ENCODE peak calls at places on chromosomes 12 and 14, in five cellular contexts. T is pancreas, S is right atrium auricular region, X is tibial artery, O is left ventricle myocardium inferior. L is an unnamed sample.

GRCh38 chr14:88421286-88421685 is 35.8 kb downstream of the SPATA7 start:
- DNase-seq in O (no peak), X (no peak), S (no peak), T (no peak), L (no peak)

GRCh38 chr12:64608901-64609542 is 1.3 kb upstream of the RASSF3 start:
- DNase-seq in S (peak; percentile 63), O (no peak), X (no peak), T (peak; percentile 14), L (no peak)

GRCh38 chr12:122893208-122894151 is 2.4 kb downstream of the VPS37B start:
- DNase-seq in X (no peak), S (no peak), T (no peak), O (no peak), L (peak; percentile 68)

GRCh38 chr14:97757491-97757890 is 960.3 kb downstream of the VRK1 start:
- DNase-seq in X (no peak), S (no peak), O (no peak), T (no peak), L (no peak)

GRCh38 chr12:57850924-57851323 is 4.4 kb upstream of the CTDSP2 start:
- DNase-seq in T (no peak), S (no peak), X (no peak), O (no peak), L (no peak)

GRCh38 chr14:68285421-68286179 is 466.0 kb downstream of the RAD51B start:
- DNase-seq in X (no peak), S (no peak), T (no peak), O (no peak), L (peak; percentile 44)

GRCh38 chr14:58167057-58167456 is 15.0 kb upstream of the ARMH4 start:
- DNase-seq in S (no peak), T (no peak), X (no peak), O (no peak), L (no peak)

GRCh38 chr14:36605506-36605857 is 23.1 kb upstream of the NKX2-8 start:
- DNase-seq in S (no peak), T (no peak), X (no peak), O (no peak), L (no peak)

GRCh38 chr12:64522316-64522715 is 70.4 kb downstream of the TBK1 start:
- DNase-seq in S (no peak), O (no peak), X (no peak), T (no peak), L (no peak)

GRCh38 chr12:125412506-125412905 is 347.3 kb downstream of the AACS start:
- DNase-seq in O (no peak), X (no peak), S (no peak), T (no peak), L (no peak)

GRCh38 chr14:70822706-70823185 is 13.4 kb upstream of the MAP3K9 start:
- DNase-seq in T (no peak), X (no peak), S (no peak), O (peak; percentile 43), L (peak; percentile 56)

GRCh38 chr14:27845241-27845850 is 921.2 kb upstream of the FOXG1 start:
- DNase-seq in T (no peak), X (no peak), O (no peak), S (no peak), L (peak; percentile 31)

GRCh38 chr14:38256358-38256840 is 506 bp upstream of the CLEC14A start:
- DNase-seq in O (no peak), T (no peak), X (no peak), S (peak; percentile 87), L (no peak)

GRCh38 chr14:38254565-38255407 is 1.1 kb downstream of the CLEC14A start:
- DNase-seq in X (no peak), S (no peak), O (peak; percentile 16), T (no peak), L (no peak)

GRCh38 chr14:38255408-38255672 is 553 bp downstream of the CLEC14A start:
- DNase-seq in T (peak; percentile 11), X (no peak), O (peak; percentile 28), S (no peak), L (peak; percentile 51)

GRCh38 chr14:38257500-38257899 is 1.6 kb upstream of the CLEC14A start:
- DNase-seq in O (no peak), X (no peak), T (no peak), S (no peak), L (no peak)

GRCh38 chr14:38255673-38256357 is at the start of gene CLEC14A:
- DNase-seq in X (peak; percentile 71), T (peak; percentile 12), S (no peak), O (peak; percentile 84), L (peak; percentile 64)
- H3K27me3 ChIP-seq in X (no peaks in the 10 kb centered on the region), T (no peaks in the 10 kb centered on the region), S (no peaks in the 10 kb centered on the region), O (peaks cover 33% of the 10 kb centered on the region), L (peaks cover 12% of the 10 kb centered on the region)

GRCh38 chr12:54054442-54055332 is 1.1 kb downstream of the HOXC4 start:
- DNase-seq in O (no peak), T (no peak), X (no peak), S (no peak), L (no peak)
- H3K27me3 ChIP-seq in O (peaks cover 98% of the 10 kb centered on the region), T (no peaks in the 10 kb centered on the region), X (no peaks in the 10 kb centered on the region), S (peaks cover 7% of the 10 kb centered on the region), L (peaks cover 81% of the 10 kb centered on the region)

GRCh38 chr12:126847005-126847629 is 1419.9 kb upstream of the TMEM132C start:
- DNase-seq in T (no peak), S (no peak), X (no peak), O (no peak), L (no peak)
- H3K27me3 ChIP-seq in T (no peaks in the 10 kb centered on the region), S (no peaks in the 10 kb centered on the region), X (no peaks in the 10 kb centered on the region), O (no peaks in the 10 kb centered on the region), L (no peaks in the 10 kb centered on the region)

GRCh38 chr12:104426926-104427546 is 29.7 kb upstream of the CHST11 start:
- DNase-seq in S (no peak), T (no peak), X (no peak), O (no peak), L (no peak)
- H3K27me3 ChIP-seq in S (no peaks in the 10 kb centered on the region), T (no peaks in the 10 kb centered on the region), X (no peaks in the 10 kb centered on the region), O (no peaks in the 10 kb centered on the region), L (no peaks in the 10 kb centered on the region)

DNA sequence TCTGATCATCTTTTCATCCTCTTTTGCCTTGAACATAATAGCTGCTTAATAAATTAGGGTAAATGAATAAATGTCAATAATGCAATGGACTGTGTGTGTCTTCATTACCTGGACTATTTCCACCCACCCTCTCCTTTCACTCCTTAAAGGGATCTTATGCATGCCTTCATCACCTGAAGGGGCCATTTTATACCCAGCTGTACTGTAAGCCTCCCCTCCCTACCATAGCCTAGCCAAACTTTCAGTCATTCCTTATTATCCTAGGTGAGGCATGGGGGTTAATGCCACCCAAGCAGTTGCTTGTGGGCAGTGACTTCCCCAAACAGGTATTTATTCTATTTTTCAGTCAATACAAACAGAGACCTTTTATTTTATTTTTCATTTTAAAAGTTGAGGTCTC is 127.8 kb upstream of the PARP11 start:
- DNase-seq in T (no peak), O (no peak), S (no peak), X (no peak), L (no peak)
- H3K27me3 ChIP-seq in T (no peaks in the 10 kb centered on the region), O (peaks cover 43% of the 10 kb centered on the region), S (no peaks in the 10 kb centered on the region), X (no peaks in the 10 kb centered on the region), L (no peaks in the 10 kb centered on the region)

GRCh38 chr14:61319086-61319485 is 2.3 kb upstream of the PRKCH start:
- DNase-seq in O (no peak), X (no peak), S (no peak), T (no peak), L (no peak)
- H3K27me3 ChIP-seq in O (peaks cover 21% of the 10 kb centered on the region), X (no peaks in the 10 kb centered on the region), S (no peaks in the 10 kb centered on the region), T (no peaks in the 10 kb centered on the region), L (no peaks in the 10 kb centered on the region)

GRCh38 chr14:104798300-104799238 is 2.3 kb upstream of the ZBTB42 start:
- DNase-seq in X (no peak), T (no peak), S (no peak), O (no peak), L (no peak)
- H3K27me3 ChIP-seq in X (no peaks in the 10 kb centered on the region), T (no peaks in the 10 kb centered on the region), S (no peaks in the 10 kb centered on the region), O (no peaks in the 10 kb centered on the region), L (no peaks in the 10 kb centered on the region)

L was measured in lower lobe of right lung.